ENCODE peak calls at places on chromosome 22, in eight cellular contexts. One of them, this sample, is unnamed. For H3K27me3, the result is how much of the 10 kb centered on the place peaks cover.

GRCh38 chr22:42604403-42604802 is 10.3 kb downstream of the POLDIP3 start:
- DNase-seq in mammary epithelial cell: no peak
- DNase-seq in neural progenitor cell: no peak
- DNase-seq in dorsolateral prefrontal cortex: no peak
- DNase-seq in right atrium auricular region: no peak
- DNase-seq in GM23248: peak
- DNase-seq in CD4-positive, alpha-beta T cell: no peak
- DNase-seq in Peyer's patch: no peak
- DNase-seq in this sample: no peak

GRCh38 chr22:22421392-22421791 is 87.2 kb downstream of the ZNF280B start:
- DNase-seq in GM23248: no peak
- DNase-seq in Peyer's patch: no peak
- DNase-seq in CD4-positive, alpha-beta T cell: no peak
- DNase-seq in mammary epithelial cell: no peak
- DNase-seq in right atrium auricular region: no peak
- DNase-seq in dorsolateral prefrontal cortex: no peak
- DNase-seq in neural progenitor cell: no peak
- DNase-seq in this sample: no peak

GRCh38 chr22:20975541-20976290 is 6.4 kb upstream of the LZTR1 start:
- DNase-seq in right atrium auricular region: no peak
- DNase-seq in neural progenitor cell: no peak
- DNase-seq in mammary epithelial cell: no peak
- DNase-seq in GM23248: no peak
- DNase-seq in dorsolateral prefrontal cortex: no peak
- DNase-seq in Peyer's patch: no peak
- DNase-seq in CD4-positive, alpha-beta T cell: no peak
- DNase-seq in this sample: no peak

GRCh38 chr22:24474221-24474620 is 20.9 kb upstream of the UPB1 start:
- DNase-seq in Peyer's patch: no peak
- DNase-seq in CD4-positive, alpha-beta T cell: no peak
- DNase-seq in right atrium auricular region: no peak
- DNase-seq in mammary epithelial cell: peak
- DNase-seq in dorsolateral prefrontal cortex: no peak
- DNase-seq in GM23248: peak
- DNase-seq in neural progenitor cell: no peak
- DNase-seq in this sample: no peak

GRCh38 chr22:26646158-26646557 is 11.2 kb upstream of the MIAT start:
- DNase-seq in CD4-positive, alpha-beta T cell: no peak
- DNase-seq in GM23248: peak
- DNase-seq in mammary epithelial cell: no peak
- DNase-seq in Peyer's patch: no peak
- DNase-seq in neural progenitor cell: no peak
- DNase-seq in right atrium auricular region: no peak
- DNase-seq in dorsolateral prefrontal cortex: no peak
- DNase-seq in this sample: no peak

GRCh38 chr22:19524170-19525115 is at the start of gene CLDN5:
- DNase-seq in mammary epithelial cell: no peak
- DNase-seq in Peyer's patch: no peak
- DNase-seq in right atrium auricular region: no peak
- DNase-seq in neural progenitor cell: peak
- DNase-seq in dorsolateral prefrontal cortex: no peak
- DNase-seq in CD4-positive, alpha-beta T cell: no peak
- DNase-seq in GM23248: peak
- DNase-seq in this sample: no peak

GRCh38 chr22:16965560-16965959 is 42.5 kb downstream of the GAB4 start:
- DNase-seq in GM23248: no peak
- DNase-seq in neural progenitor cell: no peak
- DNase-seq in CD4-positive, alpha-beta T cell: no peak
- DNase-seq in right atrium auricular region: peak
- DNase-seq in mammary epithelial cell: no peak
- DNase-seq in Peyer's patch: no peak
- DNase-seq in dorsolateral prefrontal cortex: no peak
- DNase-seq in this sample: no peak

GRCh38 chr22:34814260-34814659 is 251.7 kb upstream of the ISX start:
- DNase-seq in dorsolateral prefrontal cortex: no peak
- DNase-seq in Peyer's patch: no peak
- DNase-seq in right atrium auricular region: no peak
- DNase-seq in neural progenitor cell: no peak
- DNase-seq in GM23248: no peak
- DNase-seq in mammary epithelial cell: no peak
- DNase-seq in CD4-positive, alpha-beta T cell: no peak
- DNase-seq in this sample: no peak

GRCh38 chr22:22452211-22452610 is 56.3 kb downstream of the ZNF280B start:
- DNase-seq in Peyer's patch: no peak
- DNase-seq in GM23248: no peak
- DNase-seq in mammary epithelial cell: no peak
- DNase-seq in neural progenitor cell: no peak
- DNase-seq in dorsolateral prefrontal cortex: no peak
- DNase-seq in right atrium auricular region: no peak
- DNase-seq in CD4-positive, alpha-beta T cell: no peak
- DNase-seq in this sample: no peak

GRCh38 chr22:46815896-46816721 is 53.7 kb downstream of the TBC1D22A start:
- DNase-seq in right atrium auricular region: peak
- DNase-seq in mammary epithelial cell: no peak
- DNase-seq in neural progenitor cell: no peak
- DNase-seq in Peyer's patch: no peak
- DNase-seq in CD4-positive, alpha-beta T cell: no peak
- DNase-seq in dorsolateral prefrontal cortex: no peak
- DNase-seq in GM23248: peak
- DNase-seq in this sample: peak

GRCh38 chr22:45450931-45451651 is 37.6 kb downstream of the RIBC2 start:
- DNase-seq in dorsolateral prefrontal cortex: no peak
- DNase-seq in right atrium auricular region: peak
- DNase-seq in neural progenitor cell: no peak
- DNase-seq in GM23248: peak
- DNase-seq in Peyer's patch: no peak
- DNase-seq in CD4-positive, alpha-beta T cell: no peak
- DNase-seq in mammary epithelial cell: no peak
- DNase-seq in this sample: no peak

GRCh38 chr22:20654343-20655208 is 119.3 kb upstream of the SERPIND1 start:
- DNase-seq in neural progenitor cell: no peak
- DNase-seq in right atrium auricular region: peak
- DNase-seq in dorsolateral prefrontal cortex: no peak
- DNase-seq in Peyer's patch: no peak
- DNase-seq in mammary epithelial cell: no peak
- DNase-seq in CD4-positive, alpha-beta T cell: no peak
- DNase-seq in GM23248: no peak
- DNase-seq in this sample: no peak

GRCh38 chr22:27990879-27991278 is 71.8 kb upstream of the PITPNB start:
- DNase-seq in neural progenitor cell: peak
- DNase-seq in GM23248: peak
- DNase-seq in right atrium auricular region: peak
- DNase-seq in dorsolateral prefrontal cortex: peak
- DNase-seq in mammary epithelial cell: no peak
- DNase-seq in Peyer's patch: no peak
- DNase-seq in CD4-positive, alpha-beta T cell: no peak
- DNase-seq in this sample: peak

GRCh38 chr22:47472636-47473035 is 710.2 kb downstream of the TBC1D22A start:
- DNase-seq in mammary epithelial cell: no peak
- DNase-seq in Peyer's patch: no peak
- DNase-seq in dorsolateral prefrontal cortex: no peak
- DNase-seq in right atrium auricular region: no peak
- DNase-seq in neural progenitor cell: no peak
- DNase-seq in GM23248: no peak
- DNase-seq in CD4-positive, alpha-beta T cell: no peak
- DNase-seq in this sample: no peak

GRCh38 chr22:27509132-27509920 is 292.2 kb downstream of the MN1 start:
- DNase-seq in GM23248: no peak
- DNase-seq in right atrium auricular region: no peak
- DNase-seq in Peyer's patch: no peak
- DNase-seq in CD4-positive, alpha-beta T cell: no peak
- DNase-seq in neural progenitor cell: no peak
- DNase-seq in dorsolateral prefrontal cortex: no peak
- DNase-seq in mammary epithelial cell: no peak
- DNase-seq in this sample: no peak

GRCh38 chr22:27800250-27801131 is 1.1 kb downstream of the MN1 start:
- DNase-seq in right atrium auricular region: no peak
- DNase-seq in CD4-positive, alpha-beta T cell: no peak
- DNase-seq in Peyer's patch: no peak
- DNase-seq in GM23248: peak
- DNase-seq in neural progenitor cell: peak
- DNase-seq in mammary epithelial cell: peak
- DNase-seq in dorsolateral prefrontal cortex: no peak
- DNase-seq in this sample: no peak

GRCh38 chr22:26570864-26571525 is 18.9 kb downstream of the TPST2 start:
- DNase-seq in mammary epithelial cell: no peak
- DNase-seq in dorsolateral prefrontal cortex: no peak
- DNase-seq in neural progenitor cell: no peak
- DNase-seq in GM23248: no peak
- DNase-seq in right atrium auricular region: no peak
- DNase-seq in CD4-positive, alpha-beta T cell: no peak
- DNase-seq in Peyer's patch: no peak
- DNase-seq in this sample: no peak

DNA sequence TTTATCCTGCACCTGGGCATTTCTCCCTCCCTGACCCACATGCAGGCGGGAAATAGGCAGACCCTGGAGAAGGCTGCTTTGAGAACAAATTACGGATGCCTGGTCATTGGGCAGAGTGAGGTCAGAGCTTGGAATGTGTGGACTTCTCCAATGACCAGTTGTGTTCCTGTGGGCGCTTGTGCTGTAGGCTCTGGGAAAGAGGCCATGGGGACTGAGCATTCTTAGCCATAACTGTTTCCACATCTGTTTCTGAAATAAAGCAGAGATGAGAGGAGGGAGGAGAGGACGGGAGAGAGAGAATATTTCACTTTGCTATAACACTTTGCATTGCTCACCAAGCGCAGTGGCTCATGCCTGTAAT is 11.2 kb upstream of the TMEM184B start:
- DNase-seq in right atrium auricular region: peak
- DNase-seq in dorsolateral prefrontal cortex: no peak
- DNase-seq in mammary epithelial cell: no peak
- DNase-seq in Peyer's patch: no peak
- DNase-seq in neural progenitor cell: no peak
- DNase-seq in GM23248: peak
- DNase-seq in CD4-positive, alpha-beta T cell: no peak
- DNase-seq in this sample: no peak
- H3K27ac ChIP-seq in right atrium auricular region: peak
- H3K27ac ChIP-seq in dorsolateral prefrontal cortex: no peak
- H3K27ac ChIP-seq in mammary epithelial cell: no peak
- H3K27ac ChIP-seq in Peyer's patch: no peak
- H3K27ac ChIP-seq in neural progenitor cell: peak
- H3K27ac ChIP-seq in GM23248: peak
- H3K27ac ChIP-seq in CD4-positive, alpha-beta T cell: no peak
- H3K27ac ChIP-seq in this sample: peak

GRCh38 chr22:32199341-32199740 is 5.5 kb downstream of the RFPL2 start:
- DNase-seq in neural progenitor cell: no peak
- DNase-seq in right atrium auricular region: peak
- DNase-seq in CD4-positive, alpha-beta T cell: no peak
- DNase-seq in mammary epithelial cell: no peak
- DNase-seq in Peyer's patch: no peak
- DNase-seq in GM23248: no peak
- DNase-seq in dorsolateral prefrontal cortex: no peak
- DNase-seq in this sample: no peak
- H3K27me3 ChIP-seq in neural progenitor cell: half or more
- H3K27me3 ChIP-seq in right atrium auricular region: under half
- H3K27me3 ChIP-seq in CD4-positive, alpha-beta T cell: under half
- H3K27me3 ChIP-seq in mammary epithelial cell: under half
- H3K27me3 ChIP-seq in Peyer's patch: under half
- H3K27me3 ChIP-seq in GM23248: under half
- H3K27me3 ChIP-seq in dorsolateral prefrontal cortex: under half
- H3K27me3 ChIP-seq in this sample: under half

GRCh38 chr22:31089101-31090100 is 8.3 kb downstream of the SMTN start:
- DNase-seq in neural progenitor cell: peak
- DNase-seq in Peyer's patch: peak
- DNase-seq in GM23248: peak
- DNase-seq in CD4-positive, alpha-beta T cell: no peak
- DNase-seq in dorsolateral prefrontal cortex: peak
- DNase-seq in right atrium auricular region: no peak
- DNase-seq in mammary epithelial cell: no peak
- DNase-seq in this sample: no peak
- H3K27ac ChIP-seq in neural progenitor cell: no peak
- H3K27ac ChIP-seq in Peyer's patch: peak
- H3K27ac ChIP-seq in GM23248: no peak
- H3K27ac ChIP-seq in CD4-positive, alpha-beta T cell: no peak
- H3K27ac ChIP-seq in dorsolateral prefrontal cortex: no peak
- H3K27ac ChIP-seq in right atrium auricular region: no peak
- H3K27ac ChIP-seq in mammary epithelial cell: no peak
- H3K27ac ChIP-seq in this sample: no peak

GRCh38 chr22:49328076-49328475 is 499.6 kb downstream of the BRD1 start:
- DNase-seq in right atrium auricular region: no peak
- DNase-seq in GM23248: no peak
- DNase-seq in CD4-positive, alpha-beta T cell: no peak
- DNase-seq in mammary epithelial cell: no peak
- DNase-seq in Peyer's patch: no peak
- DNase-seq in neural progenitor cell: no peak
- DNase-seq in dorsolateral prefrontal cortex: peak
- DNase-seq in this sample: no peak

GRCh38 chr22:49330421-49331222 is 497.1 kb downstream of the BRD1 start:
- DNase-seq in dorsolateral prefrontal cortex: no peak
- DNase-seq in CD4-positive, alpha-beta T cell: no peak
- DNase-seq in GM23248: no peak
- DNase-seq in mammary epithelial cell: no peak
- DNase-seq in Peyer's patch: no peak
- DNase-seq in right atrium auricular region: peak
- DNase-seq in neural progenitor cell: no peak
- DNase-seq in this sample: no peak

GRCh38 chr22:49328630-49329405 is 498.9 kb downstream of the BRD1 start:
- DNase-seq in right atrium auricular region: peak
- DNase-seq in neural progenitor cell: no peak
- DNase-seq in CD4-positive, alpha-beta T cell: no peak
- DNase-seq in mammary epithelial cell: no peak
- DNase-seq in GM23248: no peak
- DNase-seq in dorsolateral prefrontal cortex: peak
- DNase-seq in Peyer's patch: no peak
- DNase-seq in this sample: no peak

GRCh38 chr22:49331223-49331815 is 496.4 kb downstream of the BRD1 start:
- DNase-seq in mammary epithelial cell: no peak
- DNase-seq in Peyer's patch: no peak
- DNase-seq in GM23248: no peak
- DNase-seq in right atrium auricular region: peak
- DNase-seq in dorsolateral prefrontal cortex: no peak
- DNase-seq in CD4-positive, alpha-beta T cell: no peak
- DNase-seq in neural progenitor cell: no peak
- DNase-seq in this sample: no peak

DNA sequence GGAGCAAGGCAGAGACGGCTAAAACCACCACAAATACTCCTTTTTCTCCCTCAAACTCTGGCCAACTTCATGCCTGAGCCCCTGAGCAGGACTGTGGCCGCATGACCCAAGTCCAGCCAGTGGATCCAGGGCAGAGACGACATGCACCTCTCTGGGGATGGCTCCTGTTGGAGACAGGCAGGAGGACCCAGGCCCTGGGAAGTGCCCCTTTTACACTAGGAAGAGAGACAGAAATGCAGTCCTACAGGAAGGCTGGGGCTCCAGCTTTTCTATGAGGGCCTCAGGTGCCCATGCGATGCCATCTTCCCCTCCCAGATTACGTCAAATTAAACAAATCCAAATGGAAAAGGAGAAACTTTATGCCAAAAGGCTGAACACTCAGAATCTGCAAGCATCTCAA is 498.0 kb downstream of the BRD1 start:
- DNase-seq in Peyer's patch: no peak
- DNase-seq in right atrium auricular region: peak
- DNase-seq in neural progenitor cell: no peak
- DNase-seq in CD4-positive, alpha-beta T cell: no peak
- DNase-seq in mammary epithelial cell: no peak
- DNase-seq in GM23248: no peak
- DNase-seq in dorsolateral prefrontal cortex: no peak
- DNase-seq in this sample: no peak
- H3K27me3 ChIP-seq in Peyer's patch: under half
- H3K27me3 ChIP-seq in right atrium auricular region: under half
- H3K27me3 ChIP-seq in neural progenitor cell: under half
- H3K27me3 ChIP-seq in CD4-positive, alpha-beta T cell: under half
- H3K27me3 ChIP-seq in mammary epithelial cell: under half
- H3K27me3 ChIP-seq in GM23248: under half
- H3K27me3 ChIP-seq in dorsolateral prefrontal cortex: under half
- H3K27me3 ChIP-seq in this sample: under half

GRCh38 chr22:39421691-39422090 is 22.1 kb downstream of the TAB1 start:
- DNase-seq in CD4-positive, alpha-beta T cell: no peak
- DNase-seq in dorsolateral prefrontal cortex: no peak
- DNase-seq in mammary epithelial cell: no peak
- DNase-seq in right atrium auricular region: no peak
- DNase-seq in GM23248: no peak
- DNase-seq in Peyer's patch: no peak
- DNase-seq in neural progenitor cell: no peak
- DNase-seq in this sample: no peak
- H3K27ac ChIP-seq in CD4-positive, alpha-beta T cell: no peak
- H3K27ac ChIP-seq in dorsolateral prefrontal cortex: no peak
- H3K27ac ChIP-seq in mammary epithelial cell: no peak
- H3K27ac ChIP-seq in right atrium auricular region: no peak
- H3K27ac ChIP-seq in GM23248: no peak
- H3K27ac ChIP-seq in Peyer's patch: no peak
- H3K27ac ChIP-seq in neural progenitor cell: no peak
- H3K27ac ChIP-seq in this sample: no peak